ENCODE peak calls at places on chromosome 15, in nine cellular contexts. One of them, this sample, is unnamed.

GRCh38 chr15:48144889-48145288 is 24.1 kb downstream of the SLC24A5 start:
- DNase-seq in fibroblast of pulmonary artery: peak
- DNase-seq in heart left ventricle: no peak
- DNase-seq in kidney: no peak
- DNase-seq in bronchial epithelial cell: no peak
- DNase-seq in testis: no peak
- DNase-seq in fibroblast of lung: peak
- DNase-seq in HepG2: no peak
- DNase-seq in fibroblast of mammary gland: no peak
- DNase-seq in this sample: no peak

GRCh38 chr15:67794832-67795574 is 30.3 kb upstream of the SKOR1 start:
- DNase-seq in kidney: no peak
- DNase-seq in HepG2: no peak
- DNase-seq in heart left ventricle: no peak
- DNase-seq in fibroblast of lung: no peak
- DNase-seq in bronchial epithelial cell: no peak
- DNase-seq in fibroblast of mammary gland: no peak
- DNase-seq in testis: no peak
- DNase-seq in fibroblast of pulmonary artery: no peak
- DNase-seq in this sample: no peak

GRCh38 chr15:85542488-85542887 is 162.1 kb downstream of the AKAP13 start:
- DNase-seq in kidney: no peak
- DNase-seq in heart left ventricle: no peak
- DNase-seq in fibroblast of pulmonary artery: no peak
- DNase-seq in bronchial epithelial cell: no peak
- DNase-seq in fibroblast of mammary gland: no peak
- DNase-seq in HepG2: no peak
- DNase-seq in testis: no peak
- DNase-seq in fibroblast of lung: no peak
- DNase-seq in this sample: no peak

GRCh38 chr15:89912145-89912673 is 543 bp downstream of the ARPIN start:
- DNase-seq in fibroblast of lung: peak
- DNase-seq in testis: peak
- DNase-seq in kidney: peak
- DNase-seq in fibroblast of mammary gland: peak
- DNase-seq in fibroblast of pulmonary artery: peak
- DNase-seq in heart left ventricle: peak
- DNase-seq in HepG2: no peak
- DNase-seq in bronchial epithelial cell: no peak
- DNase-seq in this sample: no peak

GRCh38 chr15:48424076-48424475 is 92.8 kb downstream of the DUT start:
- DNase-seq in kidney: no peak
- DNase-seq in testis: no peak
- DNase-seq in bronchial epithelial cell: peak
- DNase-seq in fibroblast of lung: no peak
- DNase-seq in HepG2: no peak
- DNase-seq in fibroblast of mammary gland: no peak
- DNase-seq in heart left ventricle: no peak
- DNase-seq in fibroblast of pulmonary artery: peak
- DNase-seq in this sample: peak

GRCh38 chr15:78565951-78566774 is 843 bp downstream of the CHRNA5 start:
- DNase-seq in fibroblast of mammary gland: peak
- DNase-seq in testis: no peak
- DNase-seq in kidney: no peak
- DNase-seq in fibroblast of pulmonary artery: peak
- DNase-seq in HepG2: peak
- DNase-seq in fibroblast of lung: peak
- DNase-seq in bronchial epithelial cell: peak
- DNase-seq in heart left ventricle: no peak
- DNase-seq in this sample: peak

GRCh38 chr15:49300856-49301255 is 122.2 kb upstream of the FGF7 start:
- DNase-seq in testis: no peak
- DNase-seq in fibroblast of pulmonary artery: no peak
- DNase-seq in bronchial epithelial cell: peak
- DNase-seq in HepG2: no peak
- DNase-seq in kidney: no peak
- DNase-seq in heart left ventricle: no peak
- DNase-seq in fibroblast of mammary gland: no peak
- DNase-seq in fibroblast of lung: no peak
- DNase-seq in this sample: no peak

GRCh38 chr15:48966595-48967301 is 3.0 kb upstream of the SHC4 start:
- DNase-seq in fibroblast of mammary gland: peak
- DNase-seq in bronchial epithelial cell: peak
- DNase-seq in fibroblast of lung: peak
- DNase-seq in kidney: no peak
- DNase-seq in fibroblast of pulmonary artery: peak
- DNase-seq in heart left ventricle: no peak
- DNase-seq in HepG2: no peak
- DNase-seq in testis: no peak
- DNase-seq in this sample: no peak

GRCh38 chr15:64019764-64020163 is 26.5 kb downstream of the DAPK2 start:
- DNase-seq in fibroblast of mammary gland: no peak
- DNase-seq in fibroblast of pulmonary artery: no peak
- DNase-seq in fibroblast of lung: no peak
- DNase-seq in kidney: no peak
- DNase-seq in testis: no peak
- DNase-seq in bronchial epithelial cell: peak
- DNase-seq in HepG2: peak
- DNase-seq in heart left ventricle: peak
- DNase-seq in this sample: no peak

GRCh38 chr15:55247766-55248427 is 41.7 kb downstream of the RAB27A start:
- DNase-seq in testis: no peak
- DNase-seq in bronchial epithelial cell: no peak
- DNase-seq in kidney: no peak
- DNase-seq in fibroblast of pulmonary artery: no peak
- DNase-seq in fibroblast of lung: no peak
- DNase-seq in HepG2: no peak
- DNase-seq in fibroblast of mammary gland: no peak
- DNase-seq in heart left ventricle: no peak
- DNase-seq in this sample: peak

GRCh38 chr15:49982586-49982985 is 136.4 kb downstream of the ATP8B4 start:
- DNase-seq in heart left ventricle: no peak
- DNase-seq in fibroblast of pulmonary artery: peak
- DNase-seq in fibroblast of lung: peak
- DNase-seq in testis: no peak
- DNase-seq in bronchial epithelial cell: no peak
- DNase-seq in fibroblast of mammary gland: no peak
- DNase-seq in kidney: no peak
- DNase-seq in HepG2: no peak
- DNase-seq in this sample: no peak

GRCh38 chr15:29924750-29925149 is 102.5 kb upstream of the TJP1 start:
- DNase-seq in testis: no peak
- DNase-seq in fibroblast of pulmonary artery: peak
- DNase-seq in heart left ventricle: peak
- DNase-seq in HepG2: peak
- DNase-seq in fibroblast of lung: peak
- DNase-seq in kidney: no peak
- DNase-seq in bronchial epithelial cell: peak
- DNase-seq in fibroblast of mammary gland: peak
- DNase-seq in this sample: no peak

GRCh38 chr15:92315595-92316211 is 78.0 kb upstream of the ST8SIA2 start:
- DNase-seq in HepG2: no peak
- DNase-seq in heart left ventricle: no peak
- DNase-seq in bronchial epithelial cell: no peak
- DNase-seq in fibroblast of pulmonary artery: no peak
- DNase-seq in fibroblast of lung: no peak
- DNase-seq in kidney: no peak
- DNase-seq in testis: no peak
- DNase-seq in fibroblast of mammary gland: no peak
- DNase-seq in this sample: no peak
- TF ChIP-seq CTCF in HepG2: no peak
- TF ChIP-seq CTCF in heart left ventricle: no peak
- TF ChIP-seq CTCF in bronchial epithelial cell: no peak
- TF ChIP-seq CTCF in fibroblast of pulmonary artery: no peak
- TF ChIP-seq CTCF in fibroblast of lung: no peak
- TF ChIP-seq CTCF in kidney: no peak
- TF ChIP-seq CTCF in testis: no peak
- TF ChIP-seq CTCF in fibroblast of mammary gland: no peak
- TF ChIP-seq CTCF in this sample: no peak

DNA sequence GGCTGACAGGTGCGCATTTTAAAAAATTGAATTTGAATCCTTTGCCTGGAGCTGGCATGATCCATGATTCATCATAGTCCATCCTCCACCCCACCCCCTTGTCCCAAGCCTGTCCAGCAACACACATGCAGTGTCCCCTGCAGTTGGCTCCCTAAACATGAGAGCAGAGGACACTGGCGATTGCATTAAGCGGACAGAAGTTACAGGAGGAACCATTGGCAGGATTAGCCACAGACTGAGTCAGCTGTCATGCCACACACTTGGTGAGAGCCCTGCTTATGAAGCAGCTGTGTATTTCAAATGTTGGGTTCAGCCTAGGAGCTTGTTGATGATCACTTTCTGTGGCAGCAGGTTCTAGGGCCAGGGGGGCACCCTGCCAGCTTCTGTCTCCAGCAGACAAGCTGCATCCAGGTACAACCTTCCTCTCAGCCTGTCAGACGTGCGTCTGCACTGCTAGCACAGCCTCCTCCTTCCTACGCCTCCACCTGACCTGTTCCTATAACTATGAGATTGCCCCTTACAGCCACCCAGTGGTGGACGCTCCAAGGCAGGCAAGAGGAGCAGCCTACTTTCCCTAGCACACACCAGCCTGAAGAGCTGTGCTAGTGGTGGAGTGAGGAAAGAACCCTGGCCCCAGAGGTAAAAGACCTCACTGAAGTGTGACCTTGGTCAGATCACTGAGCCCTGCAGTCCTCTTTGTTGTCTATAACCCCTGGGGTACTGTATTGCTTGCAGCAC is 121.9 kb downstream of the SLCO3A1 start:
- DNase-seq in bronchial epithelial cell: no peak
- DNase-seq in testis: no peak
- DNase-seq in fibroblast of mammary gland: no peak
- DNase-seq in kidney: no peak
- DNase-seq in heart left ventricle: no peak
- DNase-seq in HepG2: no peak
- DNase-seq in fibroblast of lung: no peak
- DNase-seq in fibroblast of pulmonary artery: no peak
- DNase-seq in this sample: peak
- TF ChIP-seq CTCF in bronchial epithelial cell: no peak
- TF ChIP-seq CTCF in testis: no peak
- TF ChIP-seq CTCF in fibroblast of mammary gland: no peak
- TF ChIP-seq CTCF in kidney: no peak
- TF ChIP-seq CTCF in heart left ventricle: no peak
- TF ChIP-seq CTCF in HepG2: no peak
- TF ChIP-seq CTCF in fibroblast of lung: no peak
- TF ChIP-seq CTCF in fibroblast of pulmonary artery: no peak
- TF ChIP-seq CTCF in this sample: no peak

GRCh38 chr15:31101262-31102048 is at the start of gene TRPM1:
- DNase-seq in fibroblast of mammary gland: no peak
- DNase-seq in heart left ventricle: no peak
- DNase-seq in fibroblast of pulmonary artery: no peak
- DNase-seq in kidney: no peak
- DNase-seq in testis: no peak
- DNase-seq in bronchial epithelial cell: peak
- DNase-seq in HepG2: no peak
- DNase-seq in fibroblast of lung: no peak
- DNase-seq in this sample: no peak

GRCh38 chr15:31096563-31096962 is 5.0 kb downstream of the TRPM1 start:
- DNase-seq in HepG2: no peak
- DNase-seq in testis: no peak
- DNase-seq in fibroblast of pulmonary artery: no peak
- DNase-seq in bronchial epithelial cell: no peak
- DNase-seq in heart left ventricle: no peak
- DNase-seq in fibroblast of lung: no peak
- DNase-seq in fibroblast of mammary gland: no peak
- DNase-seq in kidney: no peak
- DNase-seq in this sample: no peak

GRCh38 chr15:31098491-31098917 is 3.0 kb downstream of the TRPM1 start:
- DNase-seq in fibroblast of lung: no peak
- DNase-seq in HepG2: no peak
- DNase-seq in testis: no peak
- DNase-seq in fibroblast of mammary gland: no peak
- DNase-seq in bronchial epithelial cell: no peak
- DNase-seq in heart left ventricle: no peak
- DNase-seq in fibroblast of pulmonary artery: no peak
- DNase-seq in kidney: no peak
- DNase-seq in this sample: no peak

GRCh38 chr15:31100738-31101137 is 787 bp downstream of the TRPM1 start:
- DNase-seq in fibroblast of lung: no peak
- DNase-seq in heart left ventricle: no peak
- DNase-seq in fibroblast of mammary gland: no peak
- DNase-seq in HepG2: no peak
- DNase-seq in kidney: no peak
- DNase-seq in bronchial epithelial cell: no peak
- DNase-seq in testis: no peak
- DNase-seq in fibroblast of pulmonary artery: no peak
- DNase-seq in this sample: no peak

DNA sequence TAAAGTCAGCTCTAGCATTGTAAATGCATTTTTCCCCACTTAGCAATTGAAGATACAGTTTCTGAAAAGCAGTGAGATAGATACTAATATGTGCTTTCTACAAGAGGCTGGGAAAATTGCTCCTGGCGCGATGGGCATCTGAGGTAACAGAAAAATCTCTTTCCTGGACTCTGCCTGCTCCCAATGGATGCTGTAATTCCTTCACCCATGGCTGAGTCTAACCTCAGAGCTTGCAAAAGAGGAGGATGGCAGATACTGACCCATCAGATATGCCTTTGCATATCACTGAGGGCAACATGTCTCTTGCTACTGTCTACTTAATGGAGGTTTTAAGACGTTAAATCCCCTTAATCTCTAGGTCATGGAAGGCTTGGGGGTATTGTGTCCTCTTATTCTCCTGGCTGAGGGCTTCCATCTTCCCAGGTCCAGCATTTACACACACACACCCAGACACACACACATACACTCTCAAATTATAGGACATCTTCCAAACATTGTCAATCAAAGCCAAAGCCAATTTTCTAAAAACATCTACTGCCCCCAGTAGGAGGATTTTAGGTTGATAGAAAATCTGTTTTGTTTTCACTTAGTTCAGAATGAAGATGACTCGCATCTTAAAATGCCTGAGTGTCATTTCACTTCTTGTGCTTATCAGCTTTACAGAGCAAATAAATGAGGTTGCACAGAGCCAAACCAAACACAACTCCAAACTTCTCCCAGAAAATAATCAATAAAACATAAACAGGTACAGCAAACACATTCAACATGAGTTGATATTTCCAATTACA is 2.4 kb downstream of the TRPM1 start:
- DNase-seq in HepG2: no peak
- DNase-seq in fibroblast of pulmonary artery: no peak
- DNase-seq in testis: no peak
- DNase-seq in kidney: no peak
- DNase-seq in fibroblast of lung: no peak
- DNase-seq in fibroblast of mammary gland: no peak
- DNase-seq in heart left ventricle: no peak
- DNase-seq in bronchial epithelial cell: no peak
- DNase-seq in this sample: no peak
- TF ChIP-seq CTCF in HepG2: peak
- TF ChIP-seq CTCF in fibroblast of pulmonary artery: no peak
- TF ChIP-seq CTCF in testis: no peak
- TF ChIP-seq CTCF in kidney: no peak
- TF ChIP-seq CTCF in fibroblast of lung: no peak
- TF ChIP-seq CTCF in fibroblast of mammary gland: no peak
- TF ChIP-seq CTCF in heart left ventricle: no peak
- TF ChIP-seq CTCF in bronchial epithelial cell: no peak
- TF ChIP-seq CTCF in this sample: no peak

DNA sequence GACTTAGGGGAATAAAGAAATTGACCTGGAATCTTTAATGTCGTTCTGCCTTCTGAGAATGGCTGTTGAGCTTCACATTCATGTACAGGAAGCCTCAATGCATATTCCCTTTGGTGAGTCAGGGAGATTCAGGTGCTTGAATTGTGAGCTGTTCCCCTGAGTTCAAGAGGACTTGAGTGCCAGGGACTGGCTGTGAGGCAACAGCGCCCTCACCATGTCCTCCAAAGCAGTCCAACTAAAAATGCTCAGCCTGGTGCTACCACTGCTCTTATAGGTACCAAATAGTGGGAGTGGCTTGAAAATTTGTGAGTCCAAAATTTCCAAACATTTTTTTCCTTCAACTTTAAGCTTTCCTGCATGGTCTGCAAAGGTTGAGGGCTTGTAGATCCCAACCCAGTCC is 54.1 kb downstream of the LEO1 start:
- DNase-seq in bronchial epithelial cell: peak
- DNase-seq in fibroblast of pulmonary artery: peak
- DNase-seq in kidney: no peak
- DNase-seq in HepG2: peak
- DNase-seq in testis: no peak
- DNase-seq in heart left ventricle: no peak
- DNase-seq in fibroblast of mammary gland: peak
- DNase-seq in fibroblast of lung: peak
- DNase-seq in this sample: peak
- TF ChIP-seq CTCF in bronchial epithelial cell: peak
- TF ChIP-seq CTCF in fibroblast of pulmonary artery: peak
- TF ChIP-seq CTCF in kidney: no peak
- TF ChIP-seq CTCF in HepG2: peak
- TF ChIP-seq CTCF in testis: no peak
- TF ChIP-seq CTCF in heart left ventricle: no peak
- TF ChIP-seq CTCF in fibroblast of mammary gland: peak
- TF ChIP-seq CTCF in fibroblast of lung: peak
- TF ChIP-seq CTCF in this sample: peak

This sample was measured in MCF 10A.